ENCODE peak calls at places on chromosome X, in ten cellular contexts. W, T, N, Z, P, S, E, F, G and Y are unnamed samples.
A peak's percentile ranks its signal among the peaks of the same experiment; 100 is the strongest.

GRCh38 chrX:63250253-63250868 is 100.8 kb downstream of the SPIN4 start:
- DNase-seq in P (peak; percentile 86), G (no peak), N (peak; percentile 56), E (peak; percentile 26), Z (peak; percentile 79), S (peak; percentile 56), T (peak; percentile 50), F (peak; percentile 86), W (peak; percentile 86), Y (peak; percentile 50)

GRCh38 chrX:140712413-140713173 is 3.0 kb downstream of the LINC00632 start:
- DNase-seq in W (peak; percentile 33), T (peak; percentile 76), Z (peak; percentile 22), N (peak; percentile 58), S (no peak), P (peak; percentile 75), F (no peak), E (peak; percentile 38), G (peak; percentile 52), Y (no peak)

GRCh38 chrX:26822448-26822847 is 606.5 kb downstream of the MAGEB5 start:
- DNase-seq in S (no peak), E (no peak), G (no peak), Z (no peak), W (no peak), T (no peak), N (no peak), P (no peak), F (no peak), Y (no peak)

GRCh38 chrX:110600745-110601310 is 194.8 kb downstream of the CHRDL1 start:
- DNase-seq in E (no peak), T (no peak), W (no peak), Z (no peak), N (no peak), P (no peak), G (no peak), F (peak; percentile 17), S (no peak), Y (no peak)

GRCh38 chrX:52983526-52983925 is 25.2 kb upstream of the FAM156A start:
- DNase-seq in P (peak; percentile 34), W (no peak), E (no peak), S (no peak), G (no peak), T (no peak), N (no peak), F (peak; percentile 20), Z (no peak), Y (no peak)

GRCh38 chrX:12891167-12891566 is 15.3 kb upstream of the TLR8 start:
- DNase-seq in S (no peak), G (no peak), E (no peak), N (no peak), F (no peak), Z (no peak), T (no peak), P (no peak), W (peak; percentile 31), Y (no peak)

GRCh38 chrX:130393451-130394074 is 8.1 kb upstream of the GPR119 start:
- DNase-seq in Z (peak; percentile 60), E (peak; percentile 56), T (peak; percentile 47), S (no peak), N (peak; percentile 4), G (peak; percentile 52), W (peak; percentile 18), P (peak; percentile 62), F (peak; percentile 56), Y (peak; percentile 33)

GRCh38 chrX:3549442-3549875 is 164.0 kb downstream of the PRKX start:
- DNase-seq in S (no peak), W (no peak), G (peak; percentile 48), N (peak; percentile 16), T (peak; percentile 5), P (peak; percentile 39), E (no peak), Z (peak; percentile 61), F (peak; percentile 60), Y (no peak)

GRCh38 chrX:130539721-130540321 is 138.0 kb downstream of the RBMX2 start:
- DNase-seq in S (no peak), T (peak; percentile 45), P (peak; percentile 61), W (peak; percentile 58), N (peak; percentile 17), G (no peak), F (peak; percentile 57), Z (peak; percentile 53), E (peak; percentile 46), Y (no peak)

GRCh38 chrX:2445662-2446623 is 54.8 kb downstream of the DHRSX start:
- DNase-seq in Z (peak; percentile 72), E (no peak), F (no peak), W (no peak), G (no peak), S (no peak), P (no peak), T (no peak), N (no peak), Y (no peak)

GRCh38 chrX:102765794-102766193 is 45.3 kb downstream of the GPRASP3 start:
- DNase-seq in N (no peak), S (no peak), F (peak; percentile 90), E (no peak), W (no peak), Z (peak; percentile 2), P (peak; percentile 74), G (no peak), T (no peak), Y (no peak)

GRCh38 chrX:39518451-39519212 is 579.1 kb downstream of the BCOR start:
- DNase-seq in F (no peak), P (peak; percentile 3), W (no peak), T (peak; percentile 36), Z (no peak), N (peak; percentile 29), S (no peak), G (no peak), E (peak; percentile 28), Y (no peak)

GRCh38 chrX:39513836-39514235 is 583.9 kb downstream of the BCOR start:
- DNase-seq in T (no peak), E (no peak), W (no peak), F (no peak), Z (peak; percentile 18), N (no peak), P (no peak), S (no peak), G (no peak), Y (no peak)

GRCh38 chrX:39519566-39520301 is 578.0 kb downstream of the BCOR start:
- DNase-seq in T (no peak), W (no peak), P (no peak), F (no peak), N (peak; percentile 50), E (no peak), S (no peak), G (no peak), Z (no peak), Y (no peak)

GRCh38 chrX:39516399-39516798 is 581.4 kb downstream of the BCOR start:
- DNase-seq in G (no peak), T (peak; percentile 26), S (no peak), E (no peak), Z (no peak), F (no peak), N (no peak), P (no peak), W (no peak), Y (no peak)

GRCh38 chrX:39519213-39519544 is 578.6 kb downstream of the BCOR start:
- DNase-seq in S (no peak), W (no peak), P (peak; percentile 67), F (peak; percentile 25), N (peak; percentile 44), Z (no peak), G (no peak), T (peak; percentile 41), E (peak; percentile 31), Y (peak; percentile 22)
- H3K4me3 ChIP-seq in S (no peak overlapping the region), W (no peak overlapping the region), P (no peak overlapping the region), F (no peak overlapping the region), N (no peak overlapping the region), Z (no peak overlapping the region), G (peak overlapping the region; percentile 7), T (peak overlapping the region; percentile 35), E (no peak overlapping the region), Y (no peak overlapping the region)

DNA sequence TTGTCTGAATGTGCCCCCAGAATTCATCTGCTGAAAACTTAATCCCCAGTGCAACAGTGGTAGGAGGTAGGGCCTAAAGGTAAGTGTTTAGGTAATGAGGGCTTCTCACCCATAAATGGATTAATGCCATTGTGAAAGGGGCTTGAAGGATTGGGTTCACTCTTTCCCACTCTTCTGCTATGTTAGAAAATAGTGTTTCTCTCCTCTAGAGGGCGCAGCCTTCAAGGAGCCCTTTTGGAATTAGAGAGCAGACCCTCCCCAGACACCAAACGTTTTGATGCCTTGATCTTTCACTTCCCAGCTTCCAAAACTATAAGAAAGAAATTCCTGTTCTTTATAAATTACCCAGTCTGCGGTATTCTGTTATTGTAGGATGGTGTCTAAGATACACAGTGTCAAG is 706.4 kb downstream of the SMARCA1 start:
- DNase-seq in N (no peak), G (no peak), E (no peak), P (no peak), Z (no peak), S (no peak), F (no peak), T (no peak), W (no peak), Y (no peak)
- TF ChIP-seq CTCF in N (no peak), G (no peak), E (no peak), P (no peak), Z (peak; percentile 26), S (no peak), F (peak; percentile 7), T (peak; percentile 54), W (peak; percentile 25), Y (peak; percentile 41)

DNA sequence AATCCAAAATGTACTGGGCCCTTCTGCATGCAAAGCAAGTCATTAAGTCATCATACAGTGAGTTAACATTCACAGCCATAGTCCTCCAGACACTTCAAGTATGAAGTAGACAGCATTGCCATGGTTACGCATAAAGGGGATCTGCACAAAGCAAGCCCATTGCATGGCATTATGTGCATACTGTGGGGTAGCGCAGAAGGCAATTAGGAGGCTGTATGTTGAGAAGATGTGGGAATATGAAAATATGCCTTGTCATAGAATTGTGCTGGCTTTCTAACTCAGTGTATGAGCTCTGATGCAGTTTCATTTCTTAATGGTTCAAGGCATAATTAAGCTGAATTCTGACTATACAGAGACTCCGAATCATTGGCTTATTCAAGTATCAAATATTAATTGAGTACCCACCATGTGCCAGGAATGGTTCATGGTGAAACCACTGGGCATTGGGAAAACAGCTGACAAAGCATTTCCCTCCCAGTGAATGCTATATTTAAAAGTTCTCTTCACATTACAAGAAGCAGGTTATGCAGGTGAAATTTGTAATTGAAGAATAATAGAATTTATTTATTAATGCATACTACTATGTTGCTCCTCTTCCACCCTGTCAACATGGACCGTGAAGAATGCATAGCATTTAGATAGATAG is 588.9 kb downstream of the ZNF674 start:
- DNase-seq in P (no peak), N (no peak), Z (no peak), T (no peak), W (no peak), S (no peak), E (no peak), F (no peak), G (no peak), Y (no peak)
- H3K4me3 ChIP-seq in P (no peak overlapping the region), N (no peak overlapping the region), Z (no peak overlapping the region), T (no peak overlapping the region), W (no peak overlapping the region), S (no peak overlapping the region), E (no peak overlapping the region), F (no peak overlapping the region), G (no peak overlapping the region), Y (no peak overlapping the region)

DNA sequence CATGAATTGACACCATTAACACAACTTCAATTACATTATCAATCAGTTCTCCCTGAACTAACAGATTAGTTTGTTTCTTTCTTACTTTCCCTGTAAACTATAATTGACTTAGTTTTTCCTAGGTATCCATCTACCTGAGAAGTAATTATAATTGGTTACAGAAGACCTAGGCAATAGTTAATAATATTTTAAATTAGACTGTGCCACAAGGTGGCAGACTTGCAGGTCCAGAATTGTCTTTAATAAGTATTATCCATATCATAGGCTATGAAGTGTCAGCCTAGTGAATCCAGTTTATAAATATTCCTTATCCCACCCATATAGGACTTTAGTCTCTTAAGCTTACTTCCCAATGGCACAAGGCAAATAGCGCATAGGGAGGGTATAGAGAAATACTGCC is 48.9 kb upstream of the FAM47B start:
- DNase-seq in W (no peak), S (no peak), Z (no peak), N (no peak), F (peak; percentile 25), G (no peak), T (no peak), E (no peak), P (peak; percentile 24), Y (no peak)
- TF ChIP-seq CTCF in W (no peak), S (peak; percentile 38), Z (peak; percentile 48), N (no peak), F (peak; percentile 38), G (no peak), T (peak; percentile 40), E (no peak), P (no peak), Y (peak; percentile 30)